ENCODE peak calls at places on chromosomes 7 and 10, in nine cellular contexts. R, U, W, V, G, O, Q, L and P are unnamed samples.

GRCh38 chr10:105577865-105578607 is 936.9 kb downstream of the SORCS3 start:
- DNase-seq in G (no peak), W (no peak), Q (no peak), U (no peak), R (no peak), L (no peak), V (no peak), O (no peak), P (no peak)

GRCh38 chr7:134852626-134853025 is 73.2 kb downstream of the CALD1 start:
- DNase-seq in L (no peak), O (no peak), R (no peak), G (no peak), W (no peak), V (no peak), Q (no peak), U (no peak), P (no peak)

GRCh38 chr10:100730739-100731602 is 14.4 kb upstream of the PAX2 start:
- DNase-seq in G (no peak), O (peak; percentile 31), W (no peak), Q (peak; percentile 48), L (no peak), U (no peak), V (no peak), R (no peak), P (no peak)

GRCh38 chr7:149296368-149296767 is 34.4 kb downstream of the ZNF783 start:
- DNase-seq in R (no peak), L (no peak), U (no peak), Q (no peak), V (no peak), G (no peak), W (no peak), O (no peak), P (no peak)

GRCh38 chr10:24483701-24484100 is 240.0 kb downstream of the ARHGAP21 start:
- DNase-seq in V (peak; percentile 99), G (peak; percentile 81), O (peak; percentile 65), L (no peak), U (no peak), Q (peak; percentile 16), W (no peak), R (peak; percentile 68), P (peak; percentile 78)

GRCh38 chr7:27111753-27112277 is 9.3 kb upstream of the HOXA2 start:
- DNase-seq in V (no peak), L (no peak), O (no peak), R (no peak), G (no peak), U (no peak), W (no peak), Q (no peak), P (no peak)

GRCh38 chr7:3404490-3404889 is 103.4 kb downstream of the SDK1 start:
- DNase-seq in U (no peak), R (no peak), G (peak; percentile 47), W (no peak), O (peak; percentile 25), Q (no peak), V (peak; percentile 75), L (no peak), P (peak; percentile 91)

GRCh38 chr10:30353851-30354250 is 4.8 kb upstream of the MTPAP start:
- DNase-seq in U (no peak), Q (peak; percentile 33), O (peak; percentile 85), V (peak; percentile 8), W (peak; percentile 90), L (peak; percentile 55), R (no peak), G (no peak), P (no peak)

GRCh38 chr10:120735773-120736371 is 115.3 kb upstream of the WDR11 start:
- DNase-seq in Q (peak; percentile 24), V (peak; percentile 51), R (no peak), U (peak; percentile 29), G (no peak), O (peak; percentile 38), W (no peak), L (no peak), P (no peak)

GRCh38 chr7:44264221-44264956 is 61.0 kb downstream of the CAMK2B start:
- DNase-seq in O (no peak), L (no peak), W (no peak), U (no peak), V (peak; percentile 94), G (peak; percentile 42), Q (no peak), R (no peak), P (peak; percentile 8)

GRCh38 chr10:57664815-57665214 is 602.9 kb downstream of the IPMK start:
- DNase-seq in W (no peak), Q (peak; percentile 3), R (no peak), O (peak; percentile 41), V (peak; percentile 5), G (no peak), U (no peak), L (no peak), P (no peak)

GRCh38 chr10:62214364-62214874 is 54.2 kb downstream of the RTKN2 start:
- DNase-seq in Q (no peak), O (no peak), L (no peak), W (no peak), U (no peak), R (no peak), G (no peak), V (no peak), P (no peak)
- TF ChIP-seq CTCF in Q (no peak), O (no peak), L (no peak), W (no peak), U (no peak), R (no peak), G (no peak), V (no peak), P (no peak)

GRCh38 chr10:63515002-63515763 is 6.0 kb upstream of the REEP3 start:
- DNase-seq in O (peak; percentile 57), W (peak; percentile 21), G (no peak), L (no peak), V (peak; percentile 34), Q (peak; percentile 76), R (no peak), U (peak; percentile 9), P (no peak)
- H3K4me3 ChIP-seq in O (no peak overlapping the region), W (no peak overlapping the region), G (no peak overlapping the region), L (no peak overlapping the region), V (no peak overlapping the region), Q (no peak overlapping the region), R (no peak overlapping the region), U (no peak overlapping the region), P (no peak overlapping the region)

GRCh38 chr10:49418053-49418326 is 22.1 kb upstream of the DRGX start:
- DNase-seq in W (no peak), U (no peak), G (no peak), O (no peak), L (no peak), R (no peak), Q (no peak), V (no peak), P (no peak)

GRCh38 chr10:49415846-49416245 is 20.0 kb upstream of the DRGX start:
- DNase-seq in Q (no peak), U (no peak), L (no peak), G (no peak), O (no peak), R (no peak), V (no peak), W (no peak), P (no peak)

GRCh38 chr10:49417311-49418052 is 21.6 kb upstream of the DRGX start:
- DNase-seq in U (no peak), Q (no peak), G (no peak), O (no peak), W (no peak), L (no peak), V (no peak), R (no peak), P (no peak)

GRCh38 chr10:49419005-49419404 is 23.1 kb upstream of the DRGX start:
- DNase-seq in Q (no peak), R (peak; percentile 32), L (no peak), W (no peak), O (no peak), G (peak; percentile 18), U (no peak), V (peak; percentile 98), P (no peak)

DNA sequence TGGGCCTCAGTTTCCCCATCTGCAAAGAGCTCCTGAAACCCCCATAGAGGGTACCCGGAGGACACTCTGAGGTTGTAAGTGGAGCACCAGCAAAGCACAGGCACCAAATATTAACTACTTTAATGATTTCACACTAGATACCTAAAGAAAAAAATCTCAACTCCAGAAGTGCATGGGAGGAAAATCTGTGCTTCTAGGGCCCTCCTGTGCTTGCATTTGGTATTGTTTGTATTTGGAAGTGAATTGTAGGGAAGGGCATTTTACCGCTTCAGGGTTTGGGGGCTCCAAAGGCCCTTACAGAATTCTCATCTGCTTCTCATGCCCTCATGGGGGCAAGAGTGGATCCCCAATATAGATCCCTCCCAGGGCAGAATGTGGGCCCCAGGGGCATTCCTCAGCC is 22.4 kb upstream of the DRGX start:
- DNase-seq in Q (no peak), W (no peak), O (no peak), U (no peak), L (no peak), R (no peak), V (no peak), G (no peak), P (no peak)
- TF ChIP-seq CTCF in Q (no peak), W (no peak), O (no peak), U (no peak), L (no peak), R (no peak), V (peak; percentile 35), G (no peak), P (no peak)

DNA sequence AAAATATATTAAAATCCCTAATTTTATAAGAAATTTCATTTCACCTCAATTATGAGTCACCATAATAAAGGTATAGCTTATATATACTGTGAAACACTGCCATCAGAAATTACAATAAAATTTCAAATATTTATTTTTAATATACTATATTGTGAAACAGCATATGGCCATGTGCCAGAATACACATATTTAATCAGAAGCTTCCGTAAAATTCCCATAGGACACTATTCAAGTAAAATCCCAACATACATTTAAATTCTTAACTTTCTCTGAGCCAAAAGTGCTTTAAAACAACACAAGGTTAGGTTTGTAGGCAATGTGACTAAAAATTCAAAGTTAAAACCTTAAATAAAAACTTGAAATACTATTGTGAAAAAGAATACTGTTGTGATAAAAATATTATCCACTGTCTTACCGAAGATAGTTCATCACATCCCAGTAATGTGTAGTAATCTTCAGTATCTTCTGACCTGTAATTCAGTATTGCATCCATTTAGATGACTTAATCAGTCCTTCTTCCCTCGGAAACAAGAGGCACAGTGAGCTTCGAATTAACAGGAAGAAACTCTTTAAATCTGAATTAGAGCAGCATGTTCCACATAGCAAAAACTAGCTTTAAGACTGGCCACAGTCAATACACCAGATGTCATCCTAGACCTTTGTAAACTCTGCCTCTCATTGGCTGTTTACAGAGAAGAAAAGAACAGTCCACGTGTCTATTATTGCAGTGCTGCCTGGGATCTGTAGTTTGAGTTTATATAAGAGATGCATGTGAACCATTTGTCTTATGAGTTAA is at the start of gene DNAJC12:
- DNase-seq in W (no peak), O (peak; percentile 86), Q (peak; percentile 85), G (no peak), U (peak; percentile 79), V (peak; percentile 29), L (peak; percentile 30), R (no peak), P (no peak)
- H3K4me3 ChIP-seq in W (peak within 1 kb of the TSS; percentile 4), O (peak within 1 kb of the TSS; percentile 52), Q (peak within 1 kb of the TSS; percentile 11), G (peak within 1 kb of the TSS; percentile 25), U (peak within 1 kb of the TSS; percentile 66), V (no peak within 1 kb of the TSS), L (peak within 1 kb of the TSS; percentile 14), R (no peak within 1 kb of the TSS), P (no peak within 1 kb of the TSS)

GRCh38 chr7:32071466-32072091 is 1.4 kb upstream of the PDE1C start:
- DNase-seq in V (no peak), U (no peak), O (no peak), L (no peak), G (no peak), R (no peak), Q (no peak), W (no peak), P (no peak)
- TF ChIP-seq CTCF in V (no peak), U (no peak), O (no peak), L (no peak), G (no peak), R (no peak), Q (no peak), W (no peak), P (no peak)